ENCODE peak calls at places on chromosome 2, in seven cellular contexts. H is HEK293T; S is dermis blood vessel endothelial cell; K is left ventricle myocardium inferior; G is effector memory CD8-positive, alpha-beta T cell; T is foreskin fibroblast; O is pancreas. N is an unnamed sample.

GRCh38 chr2:236483102-236483501 is 86.5 kb upstream of the ACKR3 start:
- DNase-seq in S (no peak), O (no peak), T (no peak), G (no peak), K (no peak), H (no peak), N (no peak)

GRCh38 chr2:16012626-16013501 is 72.5 kb downstream of the MYCN start:
- DNase-seq in S (no peak), K (no peak), O (no peak), H (no peak), G (no peak), T (no peak), N (no peak)

GRCh38 chr2:69694894-69695849 is 46.8 kb upstream of the ANXA4 start:
- DNase-seq in T (peak), G (no peak), H (no peak), O (no peak), S (no peak), K (no peak), N (no peak)

GRCh38 chr2:205716126-205716525 is 33.8 kb downstream of the NRP2 start:
- DNase-seq in O (no peak), S (peak), G (no peak), H (no peak), T (no peak), K (no peak), N (no peak)

GRCh38 chr2:23587330-23587729 is 202.4 kb downstream of the KLHL29 start:
- DNase-seq in K (no peak), T (no peak), H (no peak), O (no peak), G (no peak), S (no peak), N (no peak)

GRCh38 chr2:228866781-228867180 is 404.3 kb downstream of the PID1 start:
- DNase-seq in S (no peak), O (no peak), K (no peak), G (no peak), T (no peak), H (no peak), N (no peak)

GRCh38 chr2:69946351-69947077 is 14.9 kb downstream of the ASPRV1 start:
- DNase-seq in O (no peak), G (peak), T (peak), H (no peak), K (no peak), S (peak), N (no peak)

GRCh38 chr2:223813329-223813728 is 24.1 kb downstream of the AP1S3 start:
- DNase-seq in S (no peak), H (no peak), T (no peak), O (no peak), G (no peak), K (no peak), N (no peak)

GRCh38 chr2:201678442-201678841 is 20.0 kb downstream of the MPP4 start:
- DNase-seq in G (no peak), T (no peak), S (no peak), H (no peak), K (no peak), O (no peak), N (no peak)

GRCh38 chr2:105344704-105345345 is 7.5 kb downstream of the C2orf49 start:
- DNase-seq in T (no peak), S (peak), K (no peak), H (no peak), G (no peak), O (no peak), N (no peak)

GRCh38 chr2:65749549-65749948 is 317.1 kb upstream of the SPRED2 start:
- DNase-seq in S (no peak), H (no peak), G (no peak), K (no peak), T (peak), O (no peak), N (no peak)

GRCh38 chr2:215870986-215871385 is 142.4 kb downstream of the MREG start:
- DNase-seq in K (no peak), O (no peak), H (peak), T (no peak), G (no peak), S (peak), N (no peak)

GRCh38 chr2:230774348-230774951 is 61.8 kb downstream of the CAB39 start:
- DNase-seq in H (no peak), O (no peak), T (peak), S (peak), K (no peak), G (no peak), N (no peak)

GRCh38 chr2:108492364-108492763 is 41.9 kb upstream of the LIMS1 start:
- DNase-seq in G (no peak), H (no peak), S (peak), K (no peak), T (peak), O (no peak), N (no peak)

GRCh38 chr2:197759013-197759412 is 26.1 kb downstream of the BOLL start:
- DNase-seq in S (no peak), H (no peak), K (no peak), O (no peak), G (no peak), T (no peak), N (no peak)

GRCh38 chr2:150001788-150002187 is 414.2 kb upstream of the MMADHC start:
- DNase-seq in K (no peak), T (no peak), O (no peak), S (no peak), G (no peak), H (no peak), N (no peak)

GRCh38 chr2:10163498-10164486 is 41.3 kb downstream of the RRM2 start:
- DNase-seq in H (no peak), K (no peak), G (no peak), T (no peak), O (no peak), S (peak), N (no peak)

GRCh38 chr2:230798769-230799399 is 65.9 kb upstream of the ITM2C start:
- DNase-seq in G (peak), H (peak), K (no peak), S (peak), T (peak), O (no peak), N (no peak)

GRCh38 chr2:211237586-211237985 is 681.2 kb downstream of the CPS1 start:
- DNase-seq in G (no peak), H (no peak), T (no peak), O (no peak), K (no peak), S (no peak), N (no peak)

GRCh38 chr2:137948894-137949293 is 15.4 kb upstream of the HNMT start:
- DNase-seq in H (no peak), G (no peak), T (no peak), S (no peak), K (no peak), O (no peak), N (no peak)

GRCh38 chr2:166900700-166901099 is 12.4 kb downstream of the XIRP2 start:
- DNase-seq in O (no peak), G (no peak), K (no peak), T (no peak), S (no peak), H (peak), N (no peak)

GRCh38 chr2:74293191-74294065 is 49.8 kb downstream of the SLC4A5 start:
- DNase-seq in G (no peak), K (no peak), T (no peak), O (no peak), S (no peak), H (no peak), N (no peak)

GRCh38 chr2:29235411-29235810 is 120.2 kb downstream of the CLIP4 start:
- DNase-seq in T (no peak), O (no peak), G (no peak), H (no peak), S (no peak), K (no peak), N (no peak)

GRCh38 chr2:14567561-14567960 is 65.0 kb upstream of the LRATD1 start:
- DNase-seq in S (no peak), K (no peak), G (no peak), O (no peak), H (no peak), T (no peak), N (no peak)

GRCh38 chr2:9095690-9096089 is 92.2 kb upstream of the MBOAT2 start:
- DNase-seq in K (peak), T (no peak), H (no peak), O (no peak), G (no peak), S (peak), N (no peak)

GRCh38 chr2:222239091-222239490 is 59.7 kb downstream of the PAX3 start:
- DNase-seq in K (no peak), S (no peak), H (no peak), O (no peak), T (no peak), G (no peak), N (no peak)

GRCh38 chr2:170341684-170342631 is 164.0 kb downstream of the MYO3B start:
- DNase-seq in T (no peak), O (no peak), K (no peak), H (no peak), G (no peak), S (no peak), N (no peak)

GRCh38 chr2:12169721-12170120 is 423.3 kb downstream of the LPIN1 start:
- DNase-seq in O (no peak), G (no peak), H (no peak), S (peak), K (peak), T (peak), N (peak)

GRCh38 chr2:165572155-165572554 is 102.7 kb downstream of the CSRNP3 start:
- DNase-seq in S (no peak), T (no peak), K (no peak), G (no peak), O (no peak), H (peak), N (no peak)

GRCh38 chr2:152499411-152499810 is 164.4 kb downstream of the FMNL2 start:
- DNase-seq in T (no peak), G (no peak), K (no peak), O (no peak), S (no peak), H (no peak), N (no peak)

GRCh38 chr2:189581354-189582139 is 961 bp upstream of the SLC40A1 start:
- DNase-seq in T (no peak), H (no peak), S (no peak), K (peak), O (peak), G (no peak), N (no peak)

GRCh38 chr2:174663572-174663971 is 66.0 kb upstream of the WIPF1 start:
- DNase-seq in O (no peak), K (no peak), G (no peak), T (peak), S (peak), H (no peak), N (no peak)

GRCh38 chr2:236402016-236402784 is 138.0 kb upstream of the ASB18 start:
- DNase-seq in S (no peak), K (no peak), O (no peak), G (no peak), H (no peak), T (no peak), N (no peak)

GRCh38 chr2:100105678-100106054 is 36.7 kb downstream of the AFF3 start:
- DNase-seq in H (no peak), T (no peak), O (no peak), K (no peak), S (no peak), G (no peak), N (no peak)

GRCh38 chr2:146532748-146533147 is 1312.1 kb upstream of the ACVR2A start:
- DNase-seq in K (no peak), H (peak), S (no peak), T (no peak), G (no peak), O (no peak), N (no peak)

GRCh38 chr2:191231995-191232394 is 13.2 kb upstream of the MYO1B start:
- DNase-seq in K (no peak), S (peak), T (peak), G (no peak), H (no peak), O (no peak), N (no peak)